ENCODE peak calls at places on chromosomes 1 and 21, in ten cellular contexts. T is AG09319, W is AG04450, Y is prostate gland, M is activated B cell treated with CpG ODN at 0.5 μM for 24 hours, G is thoracic aorta, X is GM23338, D is B cell, S is endothelial cell, F is RWPE1. L is an unnamed sample.
A peak's percentile ranks its signal among the peaks of the same experiment; 100 is the strongest.

GRCh38 chr1:159204791-159205141 is at the start of gene ACKR1:
- DNase-seq in T (no peak), W (no peak), Y (no peak), M (no peak), G (no peak), X (no peak), D (no peak), S (no peak), F (no peak), L (no peak)

GRCh38 chr1:2400950-2401649 is 9.5 kb downstream of the RER1 start:
- DNase-seq in T (no peak), W (no peak), Y (no peak), M (no peak), G (no peak), X (no peak), D (no peak), S (no peak), F (no peak), L (no peak)

GRCh38 chr1:235997916-235998315 is 67.0 kb downstream of the NID1 start:
- DNase-seq in T (no peak), W (no peak), Y (no peak), M (no peak), G (no peak), X (no peak), D (no peak), S (no peak), F (no peak), L (no peak)

GRCh38 chr1:105664495-105664894 is 1392.0 kb upstream of the PRMT6 start:
- DNase-seq in T (no peak), W (no peak), Y (no peak), M (no peak), G (no peak), X (no peak), D (no peak), S (no peak), F (no peak), L (no peak)

GRCh38 chr1:61626820-61627219 is 98.1 kb downstream of the TM2D1 start:
- DNase-seq in T (no peak), W (no peak), Y (no peak), M (no peak), G (no peak), X (no peak), D (no peak), S (no peak), F (no peak), L (no peak)

GRCh38 chr1:41487729-41488598 is 3.5 kb upstream of the EDN2 start:
- DNase-seq in T (no peak), W (no peak), Y (no peak), M (no peak), G (no peak), X (no peak), D (no peak), S (no peak), F (no peak), L (no peak)

GRCh38 chr21:16454371-16454770 is 724.6 kb downstream of the USP25 start:
- DNase-seq in T (no peak), W (no peak), Y (no peak), M (no peak), G (no peak), X (peak; percentile 10), D (no peak), S (no peak), F (no peak), L (no peak)

GRCh38 chr1:22122273-22123070 is 20.4 kb downstream of the WNT4 start:
- DNase-seq in T (no peak), W (no peak), Y (no peak), M (no peak), G (no peak), X (no peak), D (no peak), S (no peak), F (no peak), L (no peak)

GRCh38 chr1:116911779-116912469 is 2.2 kb downstream of the PTGFRN start:
- DNase-seq in T (no peak), W (no peak), Y (no peak), M (no peak), G (no peak), X (no peak), D (no peak), S (no peak), F (no peak), L (no peak)

GRCh38 chr1:88089961-88090360 is 594.1 kb upstream of the PKN2 start:
- DNase-seq in T (no peak), W (no peak), Y (no peak), M (no peak), G (no peak), X (no peak), D (no peak), S (no peak), F (no peak), L (no peak)

GRCh38 chr21:42764883-42765282 is 111.5 kb downstream of the PDE9A start:
- DNase-seq in T (no peak), W (no peak), Y (no peak), M (no peak), G (no peak), X (no peak), D (no peak), S (no peak), F (no peak), L (no peak)

GRCh38 chr1:230503741-230504140 is 77.6 kb upstream of the PGBD5 start:
- DNase-seq in T (no peak), W (no peak), Y (no peak), M (no peak), G (no peak), X (no peak), D (no peak), S (no peak), F (no peak), L (no peak)

GRCh38 chr1:226661271-226661670 is 77.8 kb downstream of the ITPKB start:
- DNase-seq in T (no peak), W (no peak), Y (no peak), M (no peak), G (no peak), X (no peak), D (no peak), S (no peak), F (no peak), L (no peak)

GRCh38 chr1:48203287-48203900 is 19.1 kb upstream of the SLC5A9 start:
- DNase-seq in T (no peak), W (no peak), Y (no peak), M (no peak), G (no peak), X (peak; percentile 71), D (no peak), S (peak; percentile 44), F (peak; percentile 54), L (no peak)

GRCh38 chr1:29812397-29813135 is 576.2 kb downstream of the PTPRU start:
- DNase-seq in T (no peak), W (no peak), Y (no peak), M (no peak), G (no peak), X (no peak), D (no peak), S (no peak), F (no peak), L (no peak)

DNA sequence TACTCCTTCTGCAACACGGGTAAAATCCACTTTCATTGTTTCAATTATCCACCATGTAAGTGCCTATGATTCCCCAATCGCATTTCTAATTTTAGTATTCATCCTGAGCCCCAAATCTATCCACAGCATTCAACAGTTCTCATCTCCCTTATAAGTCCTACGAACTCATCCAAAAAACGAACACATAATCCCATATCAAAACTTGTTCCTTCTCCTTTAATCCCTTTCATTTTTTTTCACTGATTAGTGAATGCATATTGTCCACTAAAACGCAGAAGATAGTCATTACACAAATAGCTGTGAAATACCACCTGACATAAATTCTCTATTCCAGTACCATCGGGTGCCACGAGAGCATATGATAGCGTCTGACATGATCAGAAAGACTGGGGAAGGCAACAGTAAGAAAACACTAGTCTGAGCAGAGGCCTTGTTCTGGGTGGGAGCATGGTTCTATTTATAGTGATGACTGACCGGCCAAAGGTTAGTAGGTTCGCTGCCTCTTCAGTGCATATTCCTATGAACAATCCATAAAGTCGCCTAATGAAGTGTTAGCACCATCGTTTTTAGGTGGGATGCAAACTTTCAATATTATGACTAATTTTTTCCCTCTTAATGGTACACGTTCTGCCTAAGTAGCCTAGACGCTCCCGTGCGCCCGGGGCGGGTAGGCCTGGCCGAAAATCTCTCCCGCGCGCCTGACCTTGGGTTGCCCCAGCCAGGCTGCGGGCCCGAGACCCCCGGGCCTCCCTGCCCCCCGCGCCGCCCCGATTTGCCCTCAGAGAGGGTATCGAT is 648 bp downstream of the ATP5PF start:
- DNase-seq in T (no peak), W (peak; percentile 1), Y (no peak), M (no peak), G (no peak), X (peak; percentile 6), D (no peak), S (no peak), F (no peak), L (no peak)
- TF ChIP-seq CTCF in T (no peak), W (no peak), Y (no peak), M (no peak), G (no peak), X (no peak), D (no peak), S (no peak), F (no peak), L (no peak)

DNA sequence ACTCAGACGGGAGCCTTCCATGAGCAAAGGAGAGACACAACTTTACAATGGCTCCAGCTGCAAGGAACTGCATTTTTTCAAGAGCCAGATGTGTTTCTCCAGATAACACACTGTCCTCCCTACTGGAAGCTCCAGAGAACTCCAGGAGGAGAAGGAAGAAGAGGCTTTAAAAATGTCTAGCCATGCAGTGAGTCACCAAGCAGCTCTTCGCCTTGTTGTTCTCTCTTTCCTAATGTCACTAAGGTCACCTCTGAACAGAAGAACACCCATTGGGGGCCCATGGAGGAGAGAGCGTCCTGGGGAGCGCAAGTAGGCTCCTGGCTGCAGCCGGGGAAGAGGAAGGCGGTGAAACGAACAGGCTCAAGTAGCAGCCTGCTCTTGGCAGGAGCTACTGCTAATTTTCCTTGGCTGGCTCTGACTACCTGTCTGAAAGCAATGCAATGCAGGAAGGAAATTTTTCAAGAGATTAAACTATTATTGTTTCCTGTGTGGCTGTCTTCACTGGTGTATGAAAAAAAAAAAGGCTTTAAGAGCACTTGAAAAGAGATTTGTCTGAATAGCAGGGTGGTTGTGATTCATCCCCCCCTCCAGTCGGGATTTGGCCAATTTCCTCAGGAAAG is 321.9 kb downstream of the SETD4 start:
- DNase-seq in T (no peak), W (no peak), Y (peak; percentile 39), M (no peak), G (no peak), X (no peak), D (no peak), S (no peak), F (peak; percentile 44), L (no peak)
- TF ChIP-seq CTCF in T (no peak), W (no peak), Y (no peak), M (no peak), G (no peak), X (no peak), D (no peak), S (no peak), F (no peak), L (no peak)

GRCh38 chr1:239386453-239387303 is at the start of gene CHRM3:
- DNase-seq in T (no peak), W (no peak), Y (peak; percentile 66), M (no peak), G (no peak), X (peak; percentile 81), D (no peak), S (peak; percentile 79), F (peak; percentile 59), L (peak; percentile 54)
- TF ChIP-seq CTCF in T (no peak), W (no peak), Y (peak; percentile 37), M (no peak), G (no peak), X (peak; percentile 31), D (no peak), S (no peak), F (peak; percentile 30), L (peak; percentile 35)

GRCh38 chr1:38990746-38991637 is at the start of gene AKIRIN1:
- DNase-seq in T (peak; percentile 94), W (peak; percentile 92), Y (peak; percentile 97), M (peak; percentile 100), G (peak; percentile 92), X (peak; percentile 95), D (peak; percentile 97), S (peak; percentile 100), F (peak; percentile 96), L (peak; percentile 99)
- TF ChIP-seq CTCF in T (no peak), W (no peak), Y (peak; percentile 60), M (no peak), G (peak; percentile 32), X (no peak), D (no peak), S (no peak), F (no peak), L (no peak)

L was measured in progenitor cell of endocrine pancreas.